ENCODE peak calls at places on chromosomes 6 and 20, in seven cellular contexts. M is activated T-helper 1 cell treated with anti-CD3 and anti-CD28 coated beads, Interleukin-2, amount 50 U/mL, for 16 hours; T is mesothelial cell of epicardium; U is CD8-positive, alpha-beta T cell; V is HT-29; Q is tibial artery; O is GOT3. J is an unnamed sample.

GRCh38 chr6:43147289-43147688 is 23.8 kb upstream of the SRF start:
- DNase-seq in M (no peak), T (no peak), U (no peak), V (no peak), Q (no peak), O (no peak), J (no peak)

GRCh38 chr6:136016228-136017225 is 165.0 kb downstream of the PDE7B start:
- DNase-seq in M (no peak), T (no peak), U (no peak), V (no peak), Q (no peak), O (no peak), J (peak)

GRCh38 chr20:25540273-25540672 is 45.1 kb downstream of the NINL start:
- DNase-seq in M (no peak), T (no peak), U (no peak), V (peak), Q (no peak), O (no peak), J (peak)

GRCh38 chr6:32244270-32244669 is 20.4 kb upstream of the NOTCH4 start:
- DNase-seq in M (no peak), T (no peak), U (no peak), V (no peak), Q (peak), O (no peak), J (no peak)

GRCh38 chr6:105321207-105321606 is 81.7 kb downstream of the PREP start:
- DNase-seq in M (no peak), T (no peak), U (no peak), V (no peak), Q (no peak), O (no peak), J (no peak)

GRCh38 chr20:45826381-45827019 is 612 bp downstream of the TNNC2 start:
- DNase-seq in M (no peak), T (no peak), U (no peak), V (no peak), Q (peak), O (no peak), J (no peak)

GRCh38 chr20:18390201-18390600 is 76.6 kb downstream of the DZANK1 start:
- DNase-seq in M (no peak), T (no peak), U (no peak), V (no peak), Q (no peak), O (no peak), J (no peak)

GRCh38 chr6:154605207-154605877 is 94.9 kb upstream of the CNKSR3 start:
- DNase-seq in M (no peak), T (no peak), U (no peak), V (no peak), Q (no peak), O (no peak), J (peak)

GRCh38 chr20:62621251-62622110 is 20.8 kb upstream of the SLCO4A1 start:
- DNase-seq in M (no peak), T (no peak), U (no peak), V (no peak), Q (no peak), O (no peak), J (no peak)

GRCh38 chr20:38447931-38448675 is 13.0 kb upstream of the SNHG17 start:
- DNase-seq in M (no peak), T (no peak), U (no peak), V (no peak), Q (no peak), O (no peak), J (no peak)

GRCh38 chr20:62282103-62282502 is 20.7 kb upstream of the ADRM1 start:
- DNase-seq in M (no peak), T (no peak), U (no peak), V (no peak), Q (no peak), O (no peak), J (no peak)

GRCh38 chr20:54479138-54479906 is 3.9 kb downstream of the DOK5 start:
- DNase-seq in M (no peak), T (no peak), U (no peak), V (peak), Q (no peak), O (no peak), J (peak)

GRCh38 chr6:160795716-160796115 is 93.7 kb downstream of the PLG start:
- DNase-seq in M (no peak), T (no peak), U (no peak), V (no peak), Q (no peak), O (no peak), J (no peak)

GRCh38 chr20:34600892-34601653 is 42.6 kb downstream of the MAP1LC3A start:
- DNase-seq in M (no peak), T (no peak), U (no peak), V (no peak), Q (no peak), O (no peak), J (no peak)

GRCh38 chr6:156021746-156022396 is 566.2 kb upstream of the NOX3 start:
- DNase-seq in M (no peak), T (no peak), U (no peak), V (no peak), Q (no peak), O (no peak), J (peak)

GRCh38 chr6:17995414-17995813 is 8.0 kb upstream of the KIF13A start:
- DNase-seq in M (no peak), T (no peak), U (no peak), V (no peak), Q (no peak), O (no peak), J (no peak)

GRCh38 chr6:143657809-143658208 is 20.0 kb upstream of the PHACTR2 start:
- DNase-seq in M (no peak), T (no peak), U (no peak), V (no peak), Q (no peak), O (no peak), J (no peak)

GRCh38 chr20:4973330-4974097 is 27.8 kb downstream of the SLC23A2 start:
- DNase-seq in M (no peak), T (no peak), U (no peak), V (peak), Q (peak), O (no peak), J (peak)

GRCh38 chr6:142796571-142796970 is 148.4 kb downstream of the HIVEP2 start:
- DNase-seq in M (no peak), T (no peak), U (no peak), V (no peak), Q (no peak), O (no peak), J (peak)

GRCh38 chr6:157658301-157658700 is 164.7 kb upstream of the SNX9 start:
- DNase-seq in M (no peak), T (no peak), U (no peak), V (no peak), Q (no peak), O (no peak), J (no peak)

GRCh38 chr6:118325220-118325860 is 222.8 kb upstream of the PLN start:
- DNase-seq in M (no peak), T (no peak), U (no peak), V (no peak), Q (peak), O (no peak), J (no peak)

GRCh38 chr20:2626853-2627541 is 25.4 kb upstream of the NOP56 start:
- DNase-seq in M (no peak), T (no peak), U (no peak), V (peak), Q (no peak), O (no peak), J (peak)

GRCh38 chr6:6005467-6006427 is 978 bp downstream of the NRN1 start:
- DNase-seq in M (no peak), T (no peak), U (no peak), V (no peak), Q (no peak), O (no peak), J (no peak)

GRCh38 chr6:170147832-170148708 is 142.8 kb downstream of the DLL1 start:
- DNase-seq in M (peak), T (no peak), U (peak), V (no peak), Q (no peak), O (no peak), J (no peak)

GRCh38 chr6:100465701-100466409 is 1.1 kb upstream of the SIM1 start:
- DNase-seq in M (no peak), T (no peak), U (no peak), V (no peak), Q (no peak), O (no peak), J (no peak)

GRCh38 chr6:5111626-5112025 is 26.5 kb downstream of the PPP1R3G start:
- DNase-seq in M (no peak), T (no peak), U (no peak), V (no peak), Q (no peak), O (no peak), J (no peak)

GRCh38 chr6:35782424-35782823 is 1.6 kb downstream of the CLPSL1 start:
- DNase-seq in M (no peak), T (no peak), U (no peak), V (no peak), Q (no peak), O (no peak), J (peak)

GRCh38 chr6:73308712-73309533 is 45.2 kb downstream of the DPPA5 start:
- DNase-seq in M (no peak), T (no peak), U (no peak), V (no peak), Q (no peak), O (no peak), J (no peak)

GRCh38 chr6:119303164-119303887 is 46.2 kb downstream of the MAN1A1 start:
- DNase-seq in M (no peak), T (no peak), U (no peak), V (no peak), Q (no peak), O (no peak), J (peak)

GRCh38 chr6:165751486-165751885 is 88.4 kb upstream of the PDE10A start:
- DNase-seq in M (no peak), T (no peak), U (no peak), V (no peak), Q (no peak), O (no peak), J (no peak)

GRCh38 chr6:56255370-56255769 is 8.0 kb upstream of the COL21A1 start:
- DNase-seq in M (no peak), T (no peak), U (no peak), V (no peak), Q (no peak), O (no peak), J (peak)

GRCh38 chr6:113530769-113531168 is 326.4 kb upstream of the MARCKS start:
- DNase-seq in M (no peak), T (no peak), U (no peak), V (no peak), Q (no peak), O (no peak), J (peak)

GRCh38 chr20:63260943-63261807 is 6.9 kb upstream of the NKAIN4 start:
- DNase-seq in M (no peak), T (no peak), U (no peak), V (no peak), Q (no peak), O (no peak), J (no peak)

GRCh38 chr6:69987550-69987949 is 121.2 kb downstream of the COL19A1 start:
- DNase-seq in M (no peak), T (no peak), U (no peak), V (no peak), Q (no peak), O (no peak), J (no peak)

GRCh38 chr6:24357336-24358218 is at the start of gene DCDC2:
- DNase-seq in M (peak), T (no peak), U (no peak), V (no peak), Q (no peak), O (no peak), J (peak)

J was measured in renal cortical epithelial cell.